ENCODE peak calls at places on chromosomes 3 and 15, in six cellular contexts. One of them, this sample, is unnamed.

GRCh38 chr3:96863129-96863740 is 48.8 kb downstream of the EPHA6 start:
- DNase-seq in posterior cingulate gyrus: no peak
- DNase-seq in right cardiac atrium: no peak
- DNase-seq in GM19239: no peak
- DNase-seq in ascending aorta: no peak
- DNase-seq in activated CD4-positive, alpha-beta T cell treated with anti-CD3 and anti-CD28 coated beads, Interleukin-2, amount 50 U/mL, for 4 hours: no peak
- DNase-seq in this sample: peak

GRCh38 chr3:66413151-66413751 is 87.6 kb downstream of the LRIG1 start:
- DNase-seq in GM19239: no peak
- DNase-seq in right cardiac atrium: no peak
- DNase-seq in activated CD4-positive, alpha-beta T cell treated with anti-CD3 and anti-CD28 coated beads, Interleukin-2, amount 50 U/mL, for 4 hours: no peak
- DNase-seq in ascending aorta: no peak
- DNase-seq in posterior cingulate gyrus: peak
- DNase-seq in this sample: no peak

GRCh38 chr15:41934843-41935242 is 37.5 kb downstream of the EHD4 start:
- DNase-seq in GM19239: no peak
- DNase-seq in ascending aorta: no peak
- DNase-seq in right cardiac atrium: peak
- DNase-seq in activated CD4-positive, alpha-beta T cell treated with anti-CD3 and anti-CD28 coated beads, Interleukin-2, amount 50 U/mL, for 4 hours: peak
- DNase-seq in posterior cingulate gyrus: no peak
- DNase-seq in this sample: no peak

GRCh38 chr3:44914936-44915335 is 40.5 kb downstream of the TGM4 start:
- DNase-seq in ascending aorta: no peak
- DNase-seq in right cardiac atrium: no peak
- DNase-seq in posterior cingulate gyrus: no peak
- DNase-seq in GM19239: no peak
- DNase-seq in activated CD4-positive, alpha-beta T cell treated with anti-CD3 and anti-CD28 coated beads, Interleukin-2, amount 50 U/mL, for 4 hours: no peak
- DNase-seq in this sample: no peak

GRCh38 chr3:190059242-190059590 is 61.5 kb downstream of the P3H2 start:
- DNase-seq in GM19239: no peak
- DNase-seq in posterior cingulate gyrus: no peak
- DNase-seq in activated CD4-positive, alpha-beta T cell treated with anti-CD3 and anti-CD28 coated beads, Interleukin-2, amount 50 U/mL, for 4 hours: no peak
- DNase-seq in ascending aorta: no peak
- DNase-seq in right cardiac atrium: no peak
- DNase-seq in this sample: no peak

GRCh38 chr15:64845183-64845611 is 3.5 kb downstream of the PLEKHO2 start:
- DNase-seq in posterior cingulate gyrus: no peak
- DNase-seq in activated CD4-positive, alpha-beta T cell treated with anti-CD3 and anti-CD28 coated beads, Interleukin-2, amount 50 U/mL, for 4 hours: no peak
- DNase-seq in ascending aorta: no peak
- DNase-seq in GM19239: no peak
- DNase-seq in right cardiac atrium: peak
- DNase-seq in this sample: peak

GRCh38 chr15:31039961-31040360 is 48.5 kb upstream of the MTMR10 start:
- DNase-seq in right cardiac atrium: no peak
- DNase-seq in activated CD4-positive, alpha-beta T cell treated with anti-CD3 and anti-CD28 coated beads, Interleukin-2, amount 50 U/mL, for 4 hours: no peak
- DNase-seq in GM19239: no peak
- DNase-seq in ascending aorta: no peak
- DNase-seq in posterior cingulate gyrus: no peak
- DNase-seq in this sample: no peak

GRCh38 chr15:75455982-75456531 is 4.6 kb upstream of the SIN3A start:
- DNase-seq in ascending aorta: peak
- DNase-seq in GM19239: no peak
- DNase-seq in right cardiac atrium: no peak
- DNase-seq in activated CD4-positive, alpha-beta T cell treated with anti-CD3 and anti-CD28 coated beads, Interleukin-2, amount 50 U/mL, for 4 hours: peak
- DNase-seq in posterior cingulate gyrus: peak
- DNase-seq in this sample: no peak

GRCh38 chr15:100966997-100967396 is 47.8 kb downstream of the LRRK1 start:
- DNase-seq in posterior cingulate gyrus: no peak
- DNase-seq in ascending aorta: no peak
- DNase-seq in right cardiac atrium: no peak
- DNase-seq in GM19239: peak
- DNase-seq in activated CD4-positive, alpha-beta T cell treated with anti-CD3 and anti-CD28 coated beads, Interleukin-2, amount 50 U/mL, for 4 hours: no peak
- DNase-seq in this sample: no peak

GRCh38 chr3:43405888-43406636 is 119.7 kb downstream of the SNRK start:
- DNase-seq in posterior cingulate gyrus: peak
- DNase-seq in ascending aorta: no peak
- DNase-seq in activated CD4-positive, alpha-beta T cell treated with anti-CD3 and anti-CD28 coated beads, Interleukin-2, amount 50 U/mL, for 4 hours: no peak
- DNase-seq in GM19239: no peak
- DNase-seq in right cardiac atrium: no peak
- DNase-seq in this sample: no peak

GRCh38 chr3:65412591-65412990 is 626.1 kb downstream of the MAGI1 start:
- DNase-seq in posterior cingulate gyrus: no peak
- DNase-seq in ascending aorta: no peak
- DNase-seq in GM19239: no peak
- DNase-seq in activated CD4-positive, alpha-beta T cell treated with anti-CD3 and anti-CD28 coated beads, Interleukin-2, amount 50 U/mL, for 4 hours: no peak
- DNase-seq in right cardiac atrium: peak
- DNase-seq in this sample: peak

GRCh38 chr15:26561994-26562730 is 210.7 kb downstream of the GABRB3 start:
- DNase-seq in activated CD4-positive, alpha-beta T cell treated with anti-CD3 and anti-CD28 coated beads, Interleukin-2, amount 50 U/mL, for 4 hours: no peak
- DNase-seq in posterior cingulate gyrus: no peak
- DNase-seq in ascending aorta: no peak
- DNase-seq in right cardiac atrium: no peak
- DNase-seq in GM19239: no peak
- DNase-seq in this sample: no peak

GRCh38 chr3:113873293-113873692 is 34.7 kb downstream of the GRAMD1C start:
- DNase-seq in activated CD4-positive, alpha-beta T cell treated with anti-CD3 and anti-CD28 coated beads, Interleukin-2, amount 50 U/mL, for 4 hours: no peak
- DNase-seq in ascending aorta: no peak
- DNase-seq in GM19239: no peak
- DNase-seq in posterior cingulate gyrus: no peak
- DNase-seq in right cardiac atrium: no peak
- DNase-seq in this sample: no peak

GRCh38 chr15:65101418-65101890 is 13.5 kb downstream of the UBAP1L start:
- DNase-seq in GM19239: peak
- DNase-seq in posterior cingulate gyrus: peak
- DNase-seq in right cardiac atrium: peak
- DNase-seq in ascending aorta: no peak
- DNase-seq in activated CD4-positive, alpha-beta T cell treated with anti-CD3 and anti-CD28 coated beads, Interleukin-2, amount 50 U/mL, for 4 hours: peak
- DNase-seq in this sample: peak

GRCh38 chr15:73922186-73923151 is 3.8 kb upstream of the LOXL1 start:
- DNase-seq in posterior cingulate gyrus: peak
- DNase-seq in ascending aorta: no peak
- DNase-seq in right cardiac atrium: peak
- DNase-seq in GM19239: no peak
- DNase-seq in activated CD4-positive, alpha-beta T cell treated with anti-CD3 and anti-CD28 coated beads, Interleukin-2, amount 50 U/mL, for 4 hours: no peak
- DNase-seq in this sample: no peak

GRCh38 chr15:68731318-68731897 is 89.3 kb downstream of the ANP32A start:
- DNase-seq in posterior cingulate gyrus: no peak
- DNase-seq in ascending aorta: no peak
- DNase-seq in GM19239: no peak
- DNase-seq in activated CD4-positive, alpha-beta T cell treated with anti-CD3 and anti-CD28 coated beads, Interleukin-2, amount 50 U/mL, for 4 hours: no peak
- DNase-seq in right cardiac atrium: no peak
- DNase-seq in this sample: no peak

GRCh38 chr15:65374831-65375401 is 2.9 kb downstream of the IGDCC3 start:
- DNase-seq in right cardiac atrium: no peak
- DNase-seq in ascending aorta: no peak
- DNase-seq in activated CD4-positive, alpha-beta T cell treated with anti-CD3 and anti-CD28 coated beads, Interleukin-2, amount 50 U/mL, for 4 hours: no peak
- DNase-seq in GM19239: no peak
- DNase-seq in posterior cingulate gyrus: peak
- DNase-seq in this sample: no peak

GRCh38 chr3:13070622-13071021 is 2.6 kb downstream of the IQSEC1 start:
- DNase-seq in activated CD4-positive, alpha-beta T cell treated with anti-CD3 and anti-CD28 coated beads, Interleukin-2, amount 50 U/mL, for 4 hours: no peak
- DNase-seq in posterior cingulate gyrus: no peak
- DNase-seq in ascending aorta: no peak
- DNase-seq in right cardiac atrium: no peak
- DNase-seq in GM19239: no peak
- DNase-seq in this sample: no peak

GRCh38 chr3:170338690-170339340 is 18.7 kb upstream of the SKIL start:
- DNase-seq in GM19239: no peak
- DNase-seq in activated CD4-positive, alpha-beta T cell treated with anti-CD3 and anti-CD28 coated beads, Interleukin-2, amount 50 U/mL, for 4 hours: no peak
- DNase-seq in right cardiac atrium: no peak
- DNase-seq in ascending aorta: no peak
- DNase-seq in posterior cingulate gyrus: no peak
- DNase-seq in this sample: no peak

GRCh38 chr3:105963161-105963560 is 94.3 kb upstream of the CBLB start:
- DNase-seq in posterior cingulate gyrus: no peak
- DNase-seq in GM19239: no peak
- DNase-seq in ascending aorta: no peak
- DNase-seq in activated CD4-positive, alpha-beta T cell treated with anti-CD3 and anti-CD28 coated beads, Interleukin-2, amount 50 U/mL, for 4 hours: no peak
- DNase-seq in right cardiac atrium: no peak
- DNase-seq in this sample: no peak

GRCh38 chr15:69410290-69410874 is 3.8 kb upstream of the KIF23 start:
- DNase-seq in GM19239: no peak
- DNase-seq in activated CD4-positive, alpha-beta T cell treated with anti-CD3 and anti-CD28 coated beads, Interleukin-2, amount 50 U/mL, for 4 hours: peak
- DNase-seq in posterior cingulate gyrus: peak
- DNase-seq in ascending aorta: no peak
- DNase-seq in right cardiac atrium: no peak
- DNase-seq in this sample: no peak

GRCh38 chr3:177338697-177339219 is 141.5 kb upstream of the TBL1XR1 start:
- DNase-seq in activated CD4-positive, alpha-beta T cell treated with anti-CD3 and anti-CD28 coated beads, Interleukin-2, amount 50 U/mL, for 4 hours: no peak
- DNase-seq in right cardiac atrium: peak
- DNase-seq in ascending aorta: no peak
- DNase-seq in posterior cingulate gyrus: no peak
- DNase-seq in GM19239: no peak
- DNase-seq in this sample: no peak

GRCh38 chr15:73600413-73601050 is 32.7 kb downstream of the NPTN start:
- DNase-seq in activated CD4-positive, alpha-beta T cell treated with anti-CD3 and anti-CD28 coated beads, Interleukin-2, amount 50 U/mL, for 4 hours: no peak
- DNase-seq in posterior cingulate gyrus: no peak
- DNase-seq in GM19239: no peak
- DNase-seq in right cardiac atrium: no peak
- DNase-seq in ascending aorta: no peak
- DNase-seq in this sample: no peak

GRCh38 chr15:43912991-43913927 is 86.5 kb downstream of the WDR76 start:
- DNase-seq in GM19239: no peak
- DNase-seq in posterior cingulate gyrus: no peak
- DNase-seq in activated CD4-positive, alpha-beta T cell treated with anti-CD3 and anti-CD28 coated beads, Interleukin-2, amount 50 U/mL, for 4 hours: no peak
- DNase-seq in right cardiac atrium: peak
- DNase-seq in ascending aorta: no peak
- DNase-seq in this sample: no peak

GRCh38 chr3:14988988-14989394 is 41.6 kb downstream of the NR2C2 start:
- DNase-seq in right cardiac atrium: no peak
- DNase-seq in GM19239: peak
- DNase-seq in ascending aorta: no peak
- DNase-seq in posterior cingulate gyrus: no peak
- DNase-seq in activated CD4-positive, alpha-beta T cell treated with anti-CD3 and anti-CD28 coated beads, Interleukin-2, amount 50 U/mL, for 4 hours: no peak
- DNase-seq in this sample: no peak

GRCh38 chr3:58658508-58658907 is 8.1 kb downstream of the FAM3D start:
- DNase-seq in GM19239: no peak
- DNase-seq in right cardiac atrium: no peak
- DNase-seq in ascending aorta: no peak
- DNase-seq in activated CD4-positive, alpha-beta T cell treated with anti-CD3 and anti-CD28 coated beads, Interleukin-2, amount 50 U/mL, for 4 hours: no peak
- DNase-seq in posterior cingulate gyrus: no peak
- DNase-seq in this sample: no peak

This sample was measured in LNCaP clone FGC.